ENCODE peak calls at places on chromosomes 1 and 21, in eight cellular contexts. B is IMR-90, W is Panc1, O is lower leg skin, E is psoas muscle, V is epithelial cell of proximal tubule, I is stomach, C is endodermal cell. S is an unnamed sample.

GRCh38 chr1:158049867-158050266 is 56.4 kb downstream of the KIRREL1 start:
- DNase-seq in C (no peak), W (no peak), I (no peak), E (no peak), O (no peak), B (peak; percentile 65), V (no peak), S (peak; percentile 83)

GRCh38 chr21:26042181-26042876 is 128.2 kb downstream of the APP start:
- DNase-seq in O (no peak), W (no peak), B (no peak), I (no peak), V (no peak), E (no peak), C (no peak), S (no peak)

GRCh38 chr1:233491953-233492627 is 121.8 kb upstream of the KCNK1 start:
- DNase-seq in W (no peak), V (no peak), B (no peak), I (no peak), O (no peak), E (no peak), C (no peak), S (no peak)

GRCh38 chr1:244653439-244654283 is 735 bp downstream of the DESI2 start:
- DNase-seq in I (no peak), W (no peak), E (no peak), B (peak; percentile 31), O (no peak), V (no peak), C (peak; percentile 73), S (peak; percentile 27)

GRCh38 chr1:169456029-169456428 is 28.8 kb upstream of the CCDC181 start:
- DNase-seq in W (no peak), E (no peak), C (no peak), B (no peak), V (no peak), O (no peak), I (no peak), S (no peak)

GRCh38 chr21:46004168-46004861 is 22.7 kb downstream of the COL6A1 start:
- DNase-seq in V (no peak), C (peak; percentile 42), I (peak; percentile 15), E (no peak), B (no peak), W (no peak), O (peak; percentile 82), S (no peak)

GRCh38 chr1:233075045-233075444 is 124.6 kb downstream of the NTPCR start:
- DNase-seq in C (no peak), I (no peak), B (peak; percentile 94), V (peak; percentile 82), O (no peak), W (no peak), E (no peak), S (peak; percentile 88)

GRCh38 chr21:34900376-34900775 is 148.7 kb downstream of the RUNX1 start:
- DNase-seq in E (no peak), I (no peak), V (no peak), O (no peak), W (no peak), C (no peak), B (no peak), S (no peak)

GRCh38 chr1:230230948-230231738 is 164.1 kb downstream of the GALNT2 start:
- DNase-seq in V (no peak), C (peak; percentile 87), B (no peak), O (no peak), W (no peak), I (no peak), E (no peak), S (no peak)

GRCh38 chr1:18266391-18266790 is 158.8 kb downstream of the IGSF21 start:
- DNase-seq in W (no peak), V (no peak), O (no peak), C (no peak), I (no peak), B (no peak), E (no peak), S (no peak)

GRCh38 chr1:232045571-232045970 is 419.0 kb downstream of the DISC1 start:
- DNase-seq in O (no peak), V (no peak), E (no peak), W (no peak), C (no peak), I (no peak), B (no peak), S (peak; percentile 2)

GRCh38 chr1:177211231-177211630 is 40.5 kb downstream of the BRINP2 start:
- DNase-seq in E (no peak), C (no peak), V (no peak), W (no peak), I (no peak), O (no peak), B (no peak), S (no peak)

GRCh38 chr1:24932284-24932683 is 2.2 kb upstream of the RUNX3 start:
- DNase-seq in W (no peak), C (peak; percentile 92), O (no peak), B (no peak), E (no peak), I (peak; percentile 61), V (no peak), S (no peak)

GRCh38 chr1:178542554-178543290 is 29.8 kb downstream of the TEX35 start:
- DNase-seq in V (peak; percentile 18), C (peak; percentile 99), O (peak; percentile 99), E (peak; percentile 91), B (peak; percentile 89), I (peak; percentile 92), W (no peak), S (peak; percentile 86)

GRCh38 chr1:112318698-112319370 is 77.2 kb upstream of the CTTNBP2NL start:
- DNase-seq in I (no peak), B (no peak), E (no peak), V (no peak), C (no peak), O (no peak), W (no peak), S (no peak)

GRCh38 chr1:167543566-167543965 is 10.0 kb downstream of the CREG1 start:
- DNase-seq in B (no peak), C (no peak), O (no peak), I (no peak), V (no peak), W (no peak), E (peak; percentile 53), S (no peak)
- TF ChIP-seq CTCF in B (no peak), C (no peak), O (no peak), I (no peak), V (no peak), W (no peak), E (no peak), S (no peak)

GRCh38 chr1:91502882-91503184 is 2.2 kb downstream of the CDC7 start:
- DNase-seq in O (no peak), B (peak; percentile 74), I (no peak), E (no peak), W (no peak), C (no peak), V (no peak), S (peak; percentile 55)

GRCh38 chr1:91505086-91505485 is 4.4 kb downstream of the CDC7 start:
- DNase-seq in B (no peak), I (no peak), V (no peak), O (no peak), E (no peak), C (no peak), W (no peak), S (no peak)

GRCh38 chr1:91503332-91503900 is 2.8 kb downstream of the CDC7 start:
- DNase-seq in W (no peak), B (no peak), I (no peak), C (no peak), O (no peak), V (no peak), E (no peak), S (no peak)

GRCh38 chr1:91502138-91502881 is 1.7 kb downstream of the CDC7 start:
- DNase-seq in B (no peak), W (no peak), V (no peak), O (no peak), I (no peak), C (no peak), E (no peak), S (no peak)

GRCh38 chr1:91503975-91504530 is 3.4 kb downstream of the CDC7 start:
- DNase-seq in C (no peak), I (no peak), O (no peak), B (no peak), W (no peak), V (no peak), E (no peak), S (no peak)
- H3K4me3 ChIP-seq in C (no peak overlapping the region), I (no peak overlapping the region), O (no peak overlapping the region), B (no peak overlapping the region), W (no peak overlapping the region), V (no peak overlapping the region), E (no peak overlapping the region), S (no peak overlapping the region)

GRCh38 chr1:168163670-168164069 is 15.1 kb upstream of the TIPRL start:
- DNase-seq in O (no peak), C (no peak), W (no peak), B (no peak), V (no peak), I (no peak), E (no peak), S (no peak)

GRCh38 chr1:168157638-168158037 is 20.9 kb upstream of the GPR161 start:
- DNase-seq in O (no peak), C (no peak), W (no peak), E (no peak), I (no peak), V (no peak), B (no peak), S (no peak)

GRCh38 chr1:168161459-168161858 is 17.3 kb upstream of the TIPRL start:
- DNase-seq in B (no peak), I (no peak), V (no peak), O (no peak), W (no peak), C (no peak), E (no peak), S (peak; percentile 13)

GRCh38 chr1:168159251-168159650 is 19.5 kb upstream of the TIPRL start:
- DNase-seq in B (no peak), V (no peak), C (no peak), I (no peak), E (no peak), O (no peak), W (no peak), S (no peak)

GRCh38 chr1:168159979-168160378 is 18.8 kb upstream of the TIPRL start:
- DNase-seq in O (no peak), B (no peak), C (no peak), E (no peak), I (no peak), W (no peak), V (no peak), S (no peak)
- TF ChIP-seq CTCF in O (no peak), B (no peak), C (no peak), E (no peak), I (no peak), W (no peak), V (no peak), S (no peak)

GRCh38 chr1:147223740-147224615 is 1.2 kb downstream of the FMO5 start:
- DNase-seq in B (no peak), I (no peak), V (no peak), W (no peak), E (no peak), C (no peak), O (no peak), S (no peak)

DNA sequence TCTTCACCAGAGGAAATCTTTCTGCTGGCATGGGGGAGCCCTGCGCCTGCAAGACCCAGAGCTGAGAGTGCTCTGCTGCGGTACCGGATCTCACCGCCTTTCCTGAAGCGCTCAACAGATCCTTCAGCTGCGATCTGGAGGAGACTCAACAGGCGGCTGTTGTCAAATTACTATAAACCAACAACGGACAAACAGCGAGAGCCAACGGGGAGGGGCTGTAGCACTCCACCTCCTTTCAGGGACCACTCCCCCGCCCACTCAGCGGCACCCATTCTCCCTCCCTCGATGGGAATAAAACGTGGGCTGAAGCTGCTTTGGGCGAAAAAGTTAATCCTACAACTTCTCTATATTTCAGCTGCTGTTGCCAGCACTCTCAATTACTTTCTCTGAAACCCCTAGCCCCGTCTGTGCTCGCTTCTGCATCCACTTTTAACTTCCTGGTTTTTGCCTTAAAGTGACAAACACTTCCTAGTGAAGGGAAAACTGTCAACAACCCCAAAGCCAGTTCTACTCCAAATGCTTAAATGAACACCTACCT is at the start of gene FMO5:
- DNase-seq in E (peak; percentile 83), B (peak; percentile 57), O (peak; percentile 93), W (no peak), C (peak; percentile 89), I (peak; percentile 78), V (no peak), S (peak; percentile 64)
- H3K4me3 ChIP-seq in E (peak within 1 kb of the TSS; percentile 75), B (peak within 1 kb of the TSS; percentile 92), O (peak within 1 kb of the TSS; percentile 47), W (peak within 1 kb of the TSS; percentile 64), C (peak within 1 kb of the TSS; percentile 89), I (peak within 1 kb of the TSS; percentile 57), V (peak within 1 kb of the TSS; percentile 71), S (peak within 1 kb of the TSS; percentile 68)